ENCODE peak calls at places on chromosomes 12 and 14, in four cellular contexts. H is HT-29, Y is EL, A is foreskin fibroblast. O is an unnamed sample.

GRCh38 chr12:15808250-15808971 is 19.2 kb upstream of the EPS8 start:
- DNase-seq in H (no peak), Y (peak; percentile 25), A (peak; percentile 75), O (no peak)

GRCh38 chr12:124188059-124188458 is 106.8 kb upstream of the RFLNA start:
- DNase-seq in H (no peak), Y (no peak), A (no peak), O (no peak)

GRCh38 chr14:57704796-57705195 is 161.1 kb downstream of the SLC35F4 start:
- DNase-seq in H (no peak), Y (no peak), A (no peak), O (no peak)

GRCh38 chr12:55874465-55874864 is 31.7 kb upstream of the MMP19 start:
- DNase-seq in H (no peak), Y (no peak), A (peak; percentile 15), O (no peak)

GRCh38 chr12:46499901-46500300 is 127.3 kb upstream of the SLC38A2 start:
- DNase-seq in H (no peak), Y (no peak), A (no peak), O (no peak)

GRCh38 chr12:98733667-98734350 is 88.7 kb downstream of the APAF1 start:
- DNase-seq in H (no peak), Y (no peak), A (peak; percentile 49), O (no peak)

GRCh38 chr12:27817761-27818160 is 37.7 kb upstream of the MANSC4 start:
- DNase-seq in H (no peak), Y (no peak), A (no peak), O (no peak)

GRCh38 chr12:14260011-14260993 is 105.2 kb upstream of the ATF7IP start:
- DNase-seq in H (peak; percentile 92), Y (peak; percentile 97), A (peak; percentile 94), O (peak; percentile 98)

GRCh38 chr12:104632724-104633181 is 176.0 kb downstream of the CHST11 start:
- DNase-seq in H (no peak), Y (no peak), A (no peak), O (peak; percentile 56)

GRCh38 chr12:113488322-113488721 is 16.7 kb upstream of the LHX5 start:
- DNase-seq in H (no peak), Y (no peak), A (no peak), O (no peak)

GRCh38 chr12:47023311-47023710 is 56.1 kb upstream of the PCED1B start:
- DNase-seq in H (no peak), Y (no peak), A (no peak), O (no peak)

GRCh38 chr14:68676511-68676943 is 116.3 kb downstream of the ZFP36L1 start:
- DNase-seq in H (peak; percentile 33), Y (no peak), A (no peak), O (no peak)

GRCh38 chr14:44960646-44961045 is 1.1 kb downstream of the KLHL28 start:
- DNase-seq in H (no peak), Y (no peak), A (no peak), O (no peak)

GRCh38 chr14:77903233-77903632 is 103.3 kb downstream of the ADCK1 start:
- DNase-seq in H (no peak), Y (peak; percentile 57), A (peak; percentile 46), O (no peak)

GRCh38 chr14:95040723-95041476 is 116.4 kb downstream of the DICER1 start:
- DNase-seq in H (no peak), Y (peak; percentile 8), A (peak; percentile 3), O (no peak)

GRCh38 chr14:70663707-70664179 is 22.0 kb downstream of the TTC9 start:
- DNase-seq in H (no peak), Y (peak; percentile 90), A (peak; percentile 51), O (peak; percentile 35)

GRCh38 chr12:123271182-123271491 is 519 bp downstream of the CDK2AP1 start:
- DNase-seq in H (peak; percentile 56), Y (peak; percentile 61), A (peak; percentile 86), O (peak; percentile 75)

GRCh38 chr12:6046511-6047180 is 77.8 kb downstream of the VWF start:
- DNase-seq in H (no peak), Y (no peak), A (no peak), O (no peak)

GRCh38 chr12:65123435-65124063 is 2.4 kb upstream of the WIF1 start:
- DNase-seq in H (peak; percentile 64), Y (peak; percentile 37), A (peak; percentile 69), O (no peak)

GRCh38 chr12:49027846-49028245 is 9.3 kb upstream of the PRKAG1 start:
- DNase-seq in H (no peak), Y (no peak), A (no peak), O (no peak)

GRCh38 chr12:108784270-108784669 is 53.0 kb upstream of the CORO1C start:
- DNase-seq in H (no peak), Y (no peak), A (no peak), O (no peak)

GRCh38 chr14:90607141-90607540 is 209.1 kb downstream of the TTC7B start:
- DNase-seq in H (no peak), Y (no peak), A (no peak), O (no peak)

GRCh38 chr14:30243805-30244204 is 315.2 kb upstream of the G2E3 start:
- DNase-seq in H (no peak), Y (peak; percentile 74), A (peak; percentile 88), O (no peak)

GRCh38 chr12:124883263-124883876 is 19.7 kb upstream of the SCARB1 start:
- DNase-seq in H (no peak), Y (peak; percentile 11), A (no peak), O (peak; percentile 11)

GRCh38 chr12:123142948-123143752 is 7.7 kb downstream of the PITPNM2 start:
- DNase-seq in H (no peak), Y (no peak), A (no peak), O (no peak)

GRCh38 chr12:54890339-54890738 is 36.0 kb downstream of the MUCL1 start:
- DNase-seq in H (no peak), Y (no peak), A (no peak), O (no peak)

GRCh38 chr12:52147367-52147972 is 44.3 kb downstream of the KRT80 start:
- DNase-seq in H (peak; percentile 96), Y (peak; percentile 100), A (peak; percentile 99), O (peak; percentile 95)

GRCh38 chr12:80861636-80862378 is 75.9 kb downstream of the LIN7A start:
- DNase-seq in H (no peak), Y (peak; percentile 63), A (peak; percentile 79), O (no peak)

GRCh38 chr14:102893452-102893851 is 29.0 kb upstream of the AMN start:
- DNase-seq in H (no peak), Y (no peak), A (peak; percentile 94), O (no peak)

GRCh38 chr12:34396006-34396860 is 373.9 kb downstream of the ALG10 start:
- DNase-seq in H (no peak), Y (no peak), A (no peak), O (peak; percentile 16)

GRCh38 chr12:3441435-3441834 is 49.6 kb upstream of the PRMT8 start:
- DNase-seq in H (no peak), Y (no peak), A (no peak), O (no peak)

GRCh38 chr14:84857571-84857970 is 672.4 kb upstream of the FLRT2 start:
- DNase-seq in H (no peak), Y (no peak), A (no peak), O (no peak)

GRCh38 chr12:87815738-87816137 is 213.5 kb downstream of the C12orf50 start:
- DNase-seq in H (no peak), Y (no peak), A (no peak), O (no peak)

GRCh38 chr12:65570451-65571130 is 253.7 kb upstream of the HMGA2 start:
- DNase-seq in H (no peak), Y (no peak), A (no peak), O (no peak)

GRCh38 chr14:101195309-101195724 is 291.8 kb upstream of the RTL1 start:
- DNase-seq in H (no peak), Y (no peak), A (no peak), O (no peak)

GRCh38 chr12:5520831-5521230 is 88.9 kb downstream of the NTF3 start:
- DNase-seq in H (no peak), Y (no peak), A (no peak), O (no peak)

GRCh38 chr12:45285717-45286116 is 69.8 kb downstream of the ANO6 start:
- DNase-seq in H (no peak), Y (no peak), A (no peak), O (no peak)